ENCODE peak calls at places on chromosomes 11 and 22, in four cellular contexts. One of them, this sample, is unnamed.

GRCh38 chr11:71931245-71931602 is 2.4 kb downstream of the RNF121 start:
- DNase-seq in ascending aorta: no peak
- DNase-seq in colonic mucosa: no peak
- DNase-seq in Peyer's patch: no peak
- DNase-seq in this sample: no peak

GRCh38 chr11:112320668-112321067 is 60.0 kb upstream of the PLET1 start:
- DNase-seq in ascending aorta: no peak
- DNase-seq in colonic mucosa: peak; percentile 57
- DNase-seq in Peyer's patch: no peak
- DNase-seq in this sample: peak; percentile 67

GRCh38 chr11:6602096-6602940 is 1.1 kb downstream of the RRP8 start:
- DNase-seq in ascending aorta: no peak
- DNase-seq in colonic mucosa: peak; percentile 17
- DNase-seq in Peyer's patch: no peak
- DNase-seq in this sample: no peak

GRCh38 chr22:26364066-26365015 is 64.7 kb upstream of the ASPHD2 start:
- DNase-seq in ascending aorta: no peak
- DNase-seq in colonic mucosa: peak; percentile 46
- DNase-seq in Peyer's patch: no peak
- DNase-seq in this sample: peak; percentile 34

GRCh38 chr22:29269731-29270474 is 1.8 kb downstream of the EWSR1 start:
- DNase-seq in ascending aorta: no peak
- DNase-seq in colonic mucosa: peak; percentile 30
- DNase-seq in Peyer's patch: no peak
- DNase-seq in this sample: peak; percentile 46

GRCh38 chr22:25987948-25988347 is 181.3 kb upstream of the SEZ6L start:
- DNase-seq in ascending aorta: no peak
- DNase-seq in colonic mucosa: no peak
- DNase-seq in Peyer's patch: no peak
- DNase-seq in this sample: no peak

GRCh38 chr11:113119074-113119473 is 157.9 kb downstream of the NCAM1 start:
- DNase-seq in ascending aorta: no peak
- DNase-seq in colonic mucosa: no peak
- DNase-seq in Peyer's patch: no peak
- DNase-seq in this sample: no peak

GRCh38 chr11:8070417-8071101 is 10.5 kb upstream of the TUB start:
- DNase-seq in ascending aorta: no peak
- DNase-seq in colonic mucosa: no peak
- DNase-seq in Peyer's patch: no peak
- DNase-seq in this sample: no peak

GRCh38 chr11:17613428-17613962 is 66.4 kb downstream of the OTOG start:
- DNase-seq in ascending aorta: no peak
- DNase-seq in colonic mucosa: no peak
- DNase-seq in Peyer's patch: no peak
- DNase-seq in this sample: no peak

GRCh38 chr11:120817131-120817530 is 206.8 kb upstream of the TBCEL start:
- DNase-seq in ascending aorta: no peak
- DNase-seq in colonic mucosa: no peak
- DNase-seq in Peyer's patch: no peak
- DNase-seq in this sample: peak; percentile 37

GRCh38 chr11:63893355-63893754 is 23.6 kb downstream of the RCOR2 start:
- DNase-seq in ascending aorta: no peak
- DNase-seq in colonic mucosa: no peak
- DNase-seq in Peyer's patch: no peak
- DNase-seq in this sample: no peak

GRCh38 chr11:119320593-119321524 is 3.9 kb upstream of the MCAM start:
- DNase-seq in ascending aorta: no peak
- DNase-seq in colonic mucosa: peak; percentile 56
- DNase-seq in Peyer's patch: peak; percentile 68
- DNase-seq in this sample: no peak

GRCh38 chr11:64359712-64360402 is 895 bp downstream of the RPS6KA4 start:
- DNase-seq in ascending aorta: no peak
- DNase-seq in colonic mucosa: no peak
- DNase-seq in Peyer's patch: no peak
- DNase-seq in this sample: peak; percentile 59

GRCh38 chr11:93570759-93571413 is 27.7 kb upstream of the SMCO4 start:
- DNase-seq in ascending aorta: no peak
- DNase-seq in colonic mucosa: peak; percentile 65
- DNase-seq in Peyer's patch: no peak
- DNase-seq in this sample: no peak

GRCh38 chr11:76856571-76856970 is 4.1 kb upstream of the ACER3 start:
- DNase-seq in ascending aorta: no peak
- DNase-seq in colonic mucosa: no peak
- DNase-seq in Peyer's patch: no peak
- DNase-seq in this sample: no peak

GRCh38 chr11:104219081-104219480 is 55.1 kb upstream of the PDGFD start:
- DNase-seq in ascending aorta: no peak
- DNase-seq in colonic mucosa: no peak
- DNase-seq in Peyer's patch: no peak
- DNase-seq in this sample: peak; percentile 2

GRCh38 chr11:66745356-66746235 is 16.6 kb upstream of the SPTBN2 start:
- DNase-seq in ascending aorta: no peak
- DNase-seq in colonic mucosa: peak; percentile 83
- DNase-seq in Peyer's patch: peak; percentile 86
- DNase-seq in this sample: peak; percentile 75

GRCh38 chr11:71200761-71201160 is 51.6 kb downstream of the SHANK2 start:
- DNase-seq in ascending aorta: no peak
- DNase-seq in colonic mucosa: no peak
- DNase-seq in Peyer's patch: peak; percentile 3
- DNase-seq in this sample: no peak

GRCh38 chr22:38956551-38956950 is 858 bp upstream of the APOBEC3A start:
- DNase-seq in ascending aorta: no peak
- DNase-seq in colonic mucosa: no peak
- DNase-seq in Peyer's patch: peak; percentile 29
- DNase-seq in this sample: peak; percentile 41

GRCh38 chr11:27558401-27558800 is 51.8 kb upstream of the LIN7C start:
- DNase-seq in ascending aorta: no peak
- DNase-seq in colonic mucosa: no peak
- DNase-seq in Peyer's patch: no peak
- DNase-seq in this sample: no peak

GRCh38 chr22:21947040-21948014 is 5.3 kb downstream of the PPM1F start:
- DNase-seq in ascending aorta: no peak
- DNase-seq in colonic mucosa: no peak
- DNase-seq in Peyer's patch: no peak
- DNase-seq in this sample: no peak

GRCh38 chr11:22340803-22341581 is 2.8 kb downstream of the SLC17A6 start:
- DNase-seq in ascending aorta: no peak
- DNase-seq in colonic mucosa: no peak
- DNase-seq in Peyer's patch: no peak
- DNase-seq in this sample: no peak

GRCh38 chr11:127281534-127281933 is 281.0 kb upstream of the KIRREL3 start:
- DNase-seq in ascending aorta: no peak
- DNase-seq in colonic mucosa: no peak
- DNase-seq in Peyer's patch: no peak
- DNase-seq in this sample: no peak

GRCh38 chr22:36764641-36765040 is 11.3 kb downstream of the IFT27 start:
- DNase-seq in ascending aorta: no peak
- DNase-seq in colonic mucosa: no peak
- DNase-seq in Peyer's patch: no peak
- DNase-seq in this sample: no peak

GRCh38 chr11:29333993-29334780 is 682.6 kb downstream of the KCNA4 start:
- DNase-seq in ascending aorta: no peak
- DNase-seq in colonic mucosa: no peak
- DNase-seq in Peyer's patch: no peak
- DNase-seq in this sample: no peak

GRCh38 chr11:16052750-16053149 is 303.6 kb downstream of the SOX6 start:
- DNase-seq in ascending aorta: no peak
- DNase-seq in colonic mucosa: no peak
- DNase-seq in Peyer's patch: no peak
- DNase-seq in this sample: no peak

GRCh38 chr11:14312736-14313438 is 46.1 kb downstream of the RRAS2 start:
- DNase-seq in ascending aorta: no peak
- DNase-seq in colonic mucosa: no peak
- DNase-seq in Peyer's patch: no peak
- DNase-seq in this sample: no peak

GRCh38 chr11:18065572-18065971 is 19.5 kb upstream of the TPH1 start:
- DNase-seq in ascending aorta: no peak
- DNase-seq in colonic mucosa: peak; percentile 52
- DNase-seq in Peyer's patch: no peak
- DNase-seq in this sample: peak; percentile 47

GRCh38 chr11:108125126-108125525 is 3.8 kb downstream of the ACAT1 start:
- DNase-seq in ascending aorta: no peak
- DNase-seq in colonic mucosa: no peak
- DNase-seq in Peyer's patch: no peak
- DNase-seq in this sample: no peak

GRCh38 chr11:112255075-112255739 is 5.5 kb downstream of the PLET1 start:
- DNase-seq in ascending aorta: no peak
- DNase-seq in colonic mucosa: no peak
- DNase-seq in Peyer's patch: no peak
- DNase-seq in this sample: no peak

GRCh38 chr11:132028380-132029240 is 658.2 kb downstream of the NTM start:
- DNase-seq in ascending aorta: no peak
- DNase-seq in colonic mucosa: peak; percentile 31
- DNase-seq in Peyer's patch: no peak
- DNase-seq in this sample: no peak

GRCh38 chr11:102734650-102735049 is 9.9 kb upstream of the MMP8 start:
- DNase-seq in ascending aorta: no peak
- DNase-seq in colonic mucosa: no peak
- DNase-seq in Peyer's patch: no peak
- DNase-seq in this sample: no peak

GRCh38 chr11:102727890-102728289 is 3.1 kb upstream of the MMP8 start:
- DNase-seq in ascending aorta: no peak
- DNase-seq in colonic mucosa: no peak
- DNase-seq in Peyer's patch: no peak
- DNase-seq in this sample: no peak

GRCh38 chr11:102730036-102730815 is 5.5 kb upstream of the MMP8 start:
- DNase-seq in ascending aorta: no peak
- DNase-seq in colonic mucosa: no peak
- DNase-seq in Peyer's patch: no peak
- DNase-seq in this sample: no peak

GRCh38 chr11:102733232-102733875 is 8.6 kb upstream of the MMP8 start:
- DNase-seq in ascending aorta: no peak
- DNase-seq in colonic mucosa: peak; percentile 82
- DNase-seq in Peyer's patch: peak; percentile 75
- DNase-seq in this sample: peak; percentile 80
- TF ChIP-seq CTCF in ascending aorta: peak; percentile 14
- TF ChIP-seq CTCF in colonic mucosa: peak; percentile 79
- TF ChIP-seq CTCF in Peyer's patch: peak; percentile 50
- TF ChIP-seq CTCF in this sample: peak; percentile 52

GRCh38 chr11:110755961-110756360 is 43.7 kb upstream of the ARHGAP20 start:
- DNase-seq in ascending aorta: no peak
- DNase-seq in colonic mucosa: no peak
- DNase-seq in Peyer's patch: no peak
- DNase-seq in this sample: peak; percentile 36

GRCh38 chr11:110747531-110747930 is 35.3 kb upstream of the ARHGAP20 start:
- DNase-seq in ascending aorta: no peak
- DNase-seq in colonic mucosa: no peak
- DNase-seq in Peyer's patch: no peak
- DNase-seq in this sample: no peak

GRCh38 chr11:110752890-110753289 is 40.7 kb upstream of the ARHGAP20 start:
- DNase-seq in ascending aorta: no peak
- DNase-seq in colonic mucosa: no peak
- DNase-seq in Peyer's patch: no peak
- DNase-seq in this sample: no peak

DNA sequence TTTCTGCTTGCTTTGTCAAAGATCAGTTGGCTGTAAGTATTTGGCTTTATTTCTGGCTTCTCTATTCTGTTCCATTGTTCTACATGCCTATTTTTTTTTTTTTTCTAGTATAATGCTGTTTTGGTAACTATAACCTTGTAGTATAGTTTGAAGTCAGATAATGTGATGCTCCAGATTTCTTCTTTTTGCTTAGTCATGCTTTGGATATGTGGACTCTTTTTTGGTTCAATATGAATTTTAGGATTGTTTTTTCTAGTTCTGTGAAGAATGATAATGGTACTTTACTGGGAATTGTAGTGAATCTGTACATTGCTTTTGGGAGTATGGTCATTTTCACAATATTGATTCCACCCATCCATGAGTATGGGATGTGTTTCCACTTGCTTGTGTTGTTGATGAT is 37.9 kb upstream of the ARHGAP20 start:
- DNase-seq in ascending aorta: no peak
- DNase-seq in colonic mucosa: no peak
- DNase-seq in Peyer's patch: no peak
- DNase-seq in this sample: no peak
- H3K4me3 ChIP-seq in ascending aorta: no peak overlapping the region
- H3K4me3 ChIP-seq in colonic mucosa: no peak overlapping the region
- H3K4me3 ChIP-seq in Peyer's patch: no peak overlapping the region
- H3K4me3 ChIP-seq in this sample: no peak overlapping the region

GRCh38 chr22:48361099-48361639 is 1466.5 kb downstream of the BRD1 start:
- DNase-seq in ascending aorta: no peak
- DNase-seq in colonic mucosa: no peak
- DNase-seq in Peyer's patch: no peak
- DNase-seq in this sample: no peak
- H3K9me3 ChIP-seq in ascending aorta: no peaks in the 10 kb centered on the region
- H3K9me3 ChIP-seq in colonic mucosa: no peaks in the 10 kb centered on the region
- H3K9me3 ChIP-seq in Peyer's patch: no peaks in the 10 kb centered on the region
- H3K9me3 ChIP-seq in this sample: no peaks in the 10 kb centered on the region

GRCh38 chr11:2375341-2375853 is 1.7 kb upstream of the CD81 start:
- DNase-seq in ascending aorta: no peak
- DNase-seq in colonic mucosa: no peak
- DNase-seq in Peyer's patch: peak; percentile 27
- DNase-seq in this sample: no peak
- TF ChIP-seq CTCF in ascending aorta: no peak
- TF ChIP-seq CTCF in colonic mucosa: no peak
- TF ChIP-seq CTCF in Peyer's patch: no peak
- TF ChIP-seq CTCF in this sample: no peak

DNA sequence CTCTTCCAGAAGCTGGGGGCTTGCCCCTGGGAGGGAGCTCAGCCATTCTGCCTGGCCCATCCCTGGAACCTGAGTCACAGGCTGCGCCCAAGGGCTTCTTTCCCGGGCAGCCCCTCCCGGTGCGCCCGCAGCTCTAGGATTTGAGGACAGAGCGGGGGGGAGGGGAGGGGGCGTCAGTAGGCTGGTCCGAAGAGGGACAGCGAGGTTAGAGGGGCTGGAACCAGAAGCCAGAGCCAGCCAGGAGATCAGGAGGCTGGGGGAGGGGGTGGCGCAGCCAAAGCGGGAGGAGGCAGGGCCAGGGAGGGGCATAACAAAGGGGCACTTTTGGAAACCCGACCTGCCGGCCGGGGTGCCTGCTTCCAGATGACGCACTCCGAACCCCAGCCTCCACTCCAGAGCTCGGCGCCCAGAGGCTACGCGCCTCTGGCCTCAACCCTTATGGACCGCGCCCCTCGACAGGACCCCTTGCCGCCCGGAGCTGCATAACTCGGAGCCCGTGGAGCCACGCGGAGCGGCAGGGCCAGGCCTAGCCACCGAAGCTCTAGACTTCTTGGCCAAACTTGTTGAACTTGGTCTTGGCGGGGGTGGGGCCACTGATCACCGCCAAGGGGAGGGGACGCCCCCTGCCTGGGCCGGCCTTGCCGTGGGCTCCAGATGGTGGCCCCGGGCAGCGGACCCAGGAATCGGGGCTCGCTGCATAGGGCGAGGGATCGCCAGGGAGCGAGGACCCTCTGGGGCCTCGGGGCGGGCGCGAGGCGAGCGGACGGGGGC is 744 bp downstream of the PACSIN3 start:
- DNase-seq in ascending aorta: peak; percentile 42
- DNase-seq in colonic mucosa: no peak
- DNase-seq in Peyer's patch: no peak
- DNase-seq in this sample: no peak
- H3K4me3 ChIP-seq in ascending aorta: peak overlapping the region; percentile 72
- H3K4me3 ChIP-seq in colonic mucosa: peak overlapping the region; percentile 75
- H3K4me3 ChIP-seq in Peyer's patch: peak overlapping the region; percentile 69
- H3K4me3 ChIP-seq in this sample: peak overlapping the region; percentile 22

This sample was measured in mucosa of descending colon.